ENCODE peak calls at places on chromosomes 5 and 9, in five cellular contexts. O is head of caudate nucleus; V is astrocyte of the spinal cord; I is substantia nigra; N is CD8-positive, alpha-beta T cell. H is an unnamed sample.

GRCh38 chr5:68141494-68141893 is 74.1 kb upstream of the PIK3R1 start:
- DNase-seq in I (no peak), V (peak), N (no peak), O (no peak), H (no peak)

GRCh38 chr9:19174127-19174921 is 47.0 kb upstream of the PLIN2 start:
- DNase-seq in O (no peak), V (peak), I (no peak), N (no peak), H (peak)

GRCh38 chr9:109051733-109052132 is 38.4 kb upstream of the CTNNAL1 start:
- DNase-seq in V (no peak), I (no peak), O (no peak), N (no peak), H (no peak)

GRCh38 chr9:99635032-99635431 is 186.7 kb upstream of the NR4A3 start:
- DNase-seq in I (no peak), O (no peak), V (peak), N (no peak), H (no peak)

GRCh38 chr9:17280350-17281012 is 145.6 kb downstream of the CNTLN start:
- DNase-seq in O (no peak), I (no peak), V (peak), N (no peak), H (no peak)

GRCh38 chr9:38372685-38373619 is 19.6 kb upstream of the ALDH1B1 start:
- DNase-seq in O (no peak), N (no peak), V (no peak), I (no peak), H (no peak)

GRCh38 chr5:168844566-168845296 is 265.6 kb upstream of the PANK3 start:
- DNase-seq in O (no peak), N (no peak), I (no peak), V (no peak), H (no peak)

GRCh38 chr5:109451161-109451560 is 41.4 kb upstream of the PJA2 start:
- DNase-seq in O (peak), V (no peak), I (peak), N (no peak), H (no peak)

GRCh38 chr5:88183255-88183654 is 85.4 kb downstream of the TMEM161B start:
- DNase-seq in N (no peak), O (no peak), V (no peak), I (no peak), H (no peak)

GRCh38 chr5:111401906-111402305 is 110.4 kb downstream of the STARD4 start:
- DNase-seq in O (no peak), I (no peak), N (no peak), V (no peak), H (no peak)

GRCh38 chr9:31854187-31854586 is 530.3 kb upstream of the ACO1 start:
- DNase-seq in I (no peak), O (no peak), V (no peak), N (no peak), H (no peak)

GRCh38 chr9:35350212-35350611 is 139.7 kb upstream of the RUSC2 start:
- DNase-seq in V (no peak), I (peak), O (no peak), N (no peak), H (no peak)

GRCh38 chr5:95406426-95407093 is 15.4 kb downstream of the FAM81B start:
- DNase-seq in V (peak), N (no peak), O (no peak), I (no peak), H (no peak)

GRCh38 chr9:17578911-17579793 is at the start of gene SH3GL2:
- DNase-seq in I (no peak), V (peak), O (peak), N (no peak), H (peak)